ENCODE peak calls at places on chromosomes 4 and X, in six cellular contexts. Z, Y, V, L, J and Q are unnamed samples.

GRCh38 chr4:54659213-54660144 is 1.7 kb downstream of the KIT start:
- DNase-seq in Z (no peak), Y (peak; percentile 28), V (no peak), L (no peak), J (no peak), Q (no peak)

GRCh38 chr4:140858897-140859296 is 102.7 kb upstream of the TBC1D9 start:
- DNase-seq in Z (no peak), Y (peak; percentile 81), V (no peak), L (no peak), J (no peak), Q (no peak)

GRCh38 chrX:41518127-41518840 is 71.1 kb downstream of the NYX start:
- DNase-seq in Z (peak; percentile 60), Y (no peak), V (no peak), L (no peak), J (no peak), Q (no peak)

GRCh38 chr4:5566991-5567390 is 141.4 kb downstream of the EVC2 start:
- DNase-seq in Z (no peak), Y (no peak), V (no peak), L (no peak), J (no peak), Q (no peak)

GRCh38 chrX:150547511-150548115 is 20.8 kb upstream of the MTM1 start:
- DNase-seq in Z (peak; percentile 32), Y (peak; percentile 61), V (peak; percentile 66), L (no peak), J (no peak), Q (no peak)

GRCh38 chr4:7448036-7448435 is 13.3 kb upstream of the PSAPL1 start:
- DNase-seq in Z (no peak), Y (no peak), V (no peak), L (no peak), J (no peak), Q (no peak)

GRCh38 chr4:89024051-89024675 is 32.8 kb downstream of the FAM13A start:
- DNase-seq in Z (peak; percentile 57), Y (peak; percentile 79), V (no peak), L (peak; percentile 65), J (peak; percentile 44), Q (peak; percentile 38)

GRCh38 chrX:109954333-109954732 is 48.6 kb upstream of the TMEM164 start:
- DNase-seq in Z (no peak), Y (no peak), V (no peak), L (no peak), J (no peak), Q (no peak)

GRCh38 chrX:115713465-115713864 is 152.5 kb downstream of the PLS3 start:
- DNase-seq in Z (no peak), Y (no peak), V (no peak), L (no peak), J (no peak), Q (no peak)

GRCh38 chrX:130426531-130426930 is 24.7 kb downstream of the RBMX2 start:
- DNase-seq in Z (no peak), Y (no peak), V (no peak), L (no peak), J (no peak), Q (no peak)

GRCh38 chr4:123591875-123592274 is 195.3 kb downstream of the SPRY1 start:
- DNase-seq in Z (no peak), Y (no peak), V (no peak), L (no peak), J (no peak), Q (no peak)

GRCh38 chr4:122709236-122709635 is 23.3 kb upstream of the BBS12 start:
- DNase-seq in Z (no peak), Y (no peak), V (no peak), L (no peak), J (no peak), Q (no peak)

GRCh38 chr4:134027931-134028330 is 173.7 kb downstream of the PABPC4L start:
- DNase-seq in Z (no peak), Y (no peak), V (no peak), L (peak; percentile 12), J (peak; percentile 13), Q (peak; percentile 64)